ENCODE peak calls at places on chromosomes 12 and 14, in nine cellular contexts. T is fibroblast of mammary gland, Q is uterus, P is adrenal gland, G is spleen, L is stomach, X is fibroblast of lung, B is BJ, S is tibial nerve. R is an unnamed sample.
A peak's percentile ranks its signal among the peaks of the same experiment; 100 is the strongest.

GRCh38 chr14:68797180-68797670 is 4.4 kb upstream of the ZFP36L1 start:
- DNase-seq in B (no peak), S (no peak), Q (peak; percentile 27), X (no peak), G (peak; percentile 74), T (no peak), L (peak; percentile 24), P (no peak), R (no peak)

GRCh38 chr14:60396718-60397343 is 89.0 kb downstream of the C14orf39 start:
- DNase-seq in P (no peak), T (no peak), G (no peak), Q (no peak), L (no peak), S (no peak), B (peak; percentile 6), X (peak; percentile 54), R (peak; percentile 7)

GRCh38 chr12:123907021-123907420 is 65.6 kb downstream of the CCDC92 start:
- DNase-seq in L (no peak), S (no peak), G (peak; percentile 30), P (no peak), X (no peak), T (no peak), Q (no peak), B (no peak), R (no peak)

GRCh38 chr12:45893240-45893639 is 97.1 kb downstream of the SCAF11 start:
- DNase-seq in P (no peak), G (no peak), X (no peak), B (no peak), L (no peak), S (no peak), Q (no peak), T (peak; percentile 34), R (no peak)

GRCh38 chr12:119868992-119869391 is 8.1 kb downstream of the CIT start:
- DNase-seq in B (no peak), P (no peak), L (no peak), T (peak; percentile 75), X (peak; percentile 32), G (no peak), Q (no peak), S (no peak), R (no peak)

GRCh38 chr12:67545298-67545697 is 103.2 kb upstream of the DYRK2 start:
- DNase-seq in X (no peak), B (no peak), L (no peak), P (no peak), G (no peak), T (no peak), S (no peak), Q (no peak), R (no peak)

GRCh38 chr14:22811752-22812151 is 3.5 kb downstream of the SLC7A7 start:
- DNase-seq in B (no peak), S (no peak), G (no peak), X (peak; percentile 27), L (no peak), T (no peak), P (no peak), Q (no peak), R (no peak)

GRCh38 chr14:60656755-60657608 is 7.7 kb upstream of the SIX1 start:
- DNase-seq in S (no peak), X (peak; percentile 68), B (no peak), G (peak; percentile 90), T (peak; percentile 69), P (peak; percentile 61), L (peak; percentile 59), Q (no peak), R (no peak)

GRCh38 chr12:100688451-100688864 is 106.1 kb upstream of the ANO4 start:
- DNase-seq in P (no peak), G (no peak), L (no peak), X (peak; percentile 6), Q (no peak), T (peak; percentile 25), B (no peak), S (no peak), R (no peak)

GRCh38 chr12:52446346-52447045 is 5.5 kb downstream of the KRT6B start:
- DNase-seq in X (peak; percentile 30), Q (no peak), B (no peak), S (no peak), P (no peak), L (no peak), G (no peak), T (no peak), R (no peak)

GRCh38 chr12:25903603-25904245 is 54.8 kb upstream of the RASSF8 start:
- DNase-seq in B (no peak), X (no peak), G (no peak), T (peak; percentile 22), Q (no peak), P (no peak), S (no peak), L (no peak), R (no peak)

GRCh38 chr12:25276199-25276937 is 25.6 kb upstream of the KRAS start:
- DNase-seq in L (peak; percentile 68), T (peak; percentile 95), G (no peak), S (peak; percentile 27), X (peak; percentile 92), P (peak; percentile 52), B (peak; percentile 22), Q (peak; percentile 32), R (peak; percentile 34)

GRCh38 chr12:100539209-100539608 is 34.3 kb upstream of the GAS2L3 start:
- DNase-seq in L (no peak), G (no peak), Q (no peak), X (peak; percentile 41), P (no peak), B (no peak), S (no peak), T (peak; percentile 40), R (no peak)

GRCh38 chr12:67068773-67069450 is 200.2 kb upstream of the CAND1 start:
- DNase-seq in G (peak; percentile 76), X (peak; percentile 59), S (no peak), P (peak; percentile 73), Q (peak; percentile 27), T (peak; percentile 12), L (peak; percentile 34), B (no peak), R (no peak)

GRCh38 chr14:62501021-62501750 is 544.1 kb downstream of the KCNH5 start:
- DNase-seq in L (no peak), P (no peak), B (no peak), T (no peak), G (no peak), S (no peak), Q (no peak), X (no peak), R (no peak)

GRCh38 chr14:79587194-79587593 is 624.1 kb downstream of the DIO2 start:
- DNase-seq in G (no peak), T (peak; percentile 50), P (no peak), S (no peak), L (no peak), B (no peak), Q (no peak), X (peak; percentile 47), R (no peak)

GRCh38 chr14:23486116-23486515 is 16.6 kb downstream of the NGDN start:
- DNase-seq in S (no peak), G (no peak), L (no peak), X (no peak), B (no peak), T (no peak), Q (no peak), P (no peak), R (no peak)

GRCh38 chr14:55689971-55690871 is 110.2 kb downstream of the KTN1 start:
- DNase-seq in B (no peak), Q (no peak), S (no peak), P (no peak), G (no peak), L (no peak), X (no peak), T (no peak), R (no peak)

GRCh38 chr14:24262821-24263733 is at the start of gene TGM1:
- DNase-seq in G (no peak), B (no peak), X (no peak), S (no peak), T (no peak), Q (no peak), L (no peak), P (no peak), R (no peak)

GRCh38 chr12:98701166-98701565 is 56.1 kb downstream of the APAF1 start:
- DNase-seq in T (no peak), G (no peak), P (no peak), X (peak; percentile 48), S (no peak), L (no peak), B (no peak), Q (no peak), R (no peak)

GRCh38 chr14:37082431-37082830 is 90.0 kb downstream of the SLC25A21 start:
- DNase-seq in P (no peak), B (no peak), Q (no peak), G (no peak), S (no peak), L (no peak), T (no peak), X (no peak), R (no peak)
- H3K4me3 ChIP-seq in P (no peak overlapping the region), B (no peak overlapping the region), Q (no peak overlapping the region), G (no peak overlapping the region), S (no peak overlapping the region), L (no peak overlapping the region), T (no peak overlapping the region), X (no peak overlapping the region), R (no peak overlapping the region)

GRCh38 chr14:50773632-50774541 is 57.1 kb downstream of the NIN start:
- DNase-seq in S (peak; percentile 63), B (no peak), L (peak; percentile 69), Q (no peak), G (no peak), T (peak; percentile 72), X (peak; percentile 32), P (peak; percentile 26), R (no peak)
- TF ChIP-seq CTCF in S (peak; percentile 82), B (peak; percentile 94), L (peak; percentile 75), Q (peak; percentile 22), G (peak; percentile 33), T (peak; percentile 99), X (peak; percentile 94), P (peak; percentile 47), R (peak; percentile 98)

DNA sequence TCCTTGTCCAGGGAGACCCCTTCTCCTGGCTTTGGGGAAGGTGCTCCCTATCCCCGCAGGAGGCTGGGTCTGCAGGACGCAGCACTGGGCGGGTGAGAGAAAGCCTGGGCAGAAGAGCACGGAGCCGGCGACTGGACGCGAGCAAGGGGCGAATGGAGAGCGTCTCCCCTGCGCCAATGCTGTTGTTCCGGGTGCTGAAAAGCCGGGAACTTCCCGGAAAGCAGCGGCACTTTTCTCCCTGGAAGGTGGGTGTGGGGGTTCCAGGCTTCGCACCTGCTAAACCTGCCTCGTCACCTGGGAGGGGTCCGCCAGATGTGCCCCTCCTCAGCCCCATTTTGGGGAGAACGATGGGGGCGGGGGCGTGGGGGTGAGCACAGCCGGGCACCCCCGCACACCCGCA is 417.1 kb upstream of the TMTC1 start:
- DNase-seq in B (no peak), L (peak; percentile 28), X (peak; percentile 21), P (no peak), S (no peak), G (no peak), Q (no peak), T (no peak), R (no peak)
- H3K4me3 ChIP-seq in B (no peak overlapping the region), L (peak overlapping the region; percentile 37), X (no peak overlapping the region), P (no peak overlapping the region), S (peak overlapping the region; percentile 40), G (peak overlapping the region; percentile 49), Q (no peak overlapping the region), T (no peak overlapping the region), R (no peak overlapping the region)

DNA sequence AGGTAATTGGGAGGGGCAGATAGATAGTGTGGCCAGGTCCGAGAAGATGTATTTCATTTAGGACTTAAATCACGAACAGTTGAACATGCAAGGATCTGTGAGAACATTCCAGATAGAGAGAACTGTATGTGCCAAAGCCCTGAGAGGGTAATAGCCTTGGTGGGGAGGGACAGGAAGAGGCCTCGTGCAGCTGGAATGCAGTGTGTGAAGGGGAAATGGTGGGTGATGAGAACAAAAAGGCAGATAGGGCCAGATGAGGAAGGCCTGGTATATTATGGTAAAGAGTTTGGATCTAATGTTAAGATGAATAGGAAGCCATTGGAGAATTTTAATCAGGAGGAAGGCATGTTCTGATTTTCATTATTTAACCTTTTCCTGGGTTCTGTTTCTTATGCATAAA is 136.3 kb downstream of the TPH2 start:
- DNase-seq in P (no peak), X (no peak), S (no peak), T (no peak), L (no peak), B (no peak), Q (no peak), G (no peak), R (no peak)
- TF ChIP-seq CTCF in P (no peak), X (no peak), S (no peak), T (no peak), L (no peak), B (no peak), Q (no peak), G (no peak), R (no peak)